ENCODE peak calls at places on chromosome 15, in four cellular contexts. F is GM12878, N is K562, I is HepG2. D is an unnamed sample.

GRCh38 chr15:78750566-78750965 is 60.7 kb downstream of the ADAMTS7 start:
- DNase-seq in F (no peak), N (no peak), I (no peak), D (no peak)

GRCh38 chr15:39179980-39180379 is 400.9 kb upstream of the THBS1 start:
- DNase-seq in F (no peak), N (no peak), I (no peak), D (no peak)

GRCh38 chr15:43541785-43542184 is 24.4 kb downstream of the MAP1A start:
- DNase-seq in F (no peak), N (no peak), I (no peak), D (no peak)

GRCh38 chr15:66986951-66987350 is 78.5 kb upstream of the SMAD3 start:
- DNase-seq in F (no peak), N (peak), I (no peak), D (peak)

GRCh38 chr15:73809728-73810501 is 56.8 kb upstream of the INSYN1 start:
- DNase-seq in F (no peak), N (no peak), I (no peak), D (no peak)

GRCh38 chr15:75036269-75036668 is 12.9 kb downstream of the PPCDC start:
- DNase-seq in F (no peak), N (peak), I (no peak), D (no peak)

GRCh38 chr15:95152741-95153140 is 921.4 kb downstream of the MCTP2 start:
- DNase-seq in F (no peak), N (no peak), I (no peak), D (no peak)

GRCh38 chr15:83404143-83404542 is 43.0 kb upstream of the SH3GL3 start:
- DNase-seq in F (no peak), N (no peak), I (no peak), D (no peak)

GRCh38 chr15:45186771-45187577 is 792 bp downstream of the SHF start:
- DNase-seq in F (no peak), N (no peak), I (peak), D (no peak)

GRCh38 chr15:53530762-53531161 is 228.7 kb downstream of the WDR72 start:
- DNase-seq in F (no peak), N (no peak), I (no peak), D (no peak)

GRCh38 chr15:49315543-49315942 is 107.5 kb upstream of the FGF7 start:
- DNase-seq in F (no peak), N (no peak), I (no peak), D (no peak)
- TF ChIP-seq FOXM1 in F (no peak), N (no peak), I (no peak), D (no peak)

DNA sequence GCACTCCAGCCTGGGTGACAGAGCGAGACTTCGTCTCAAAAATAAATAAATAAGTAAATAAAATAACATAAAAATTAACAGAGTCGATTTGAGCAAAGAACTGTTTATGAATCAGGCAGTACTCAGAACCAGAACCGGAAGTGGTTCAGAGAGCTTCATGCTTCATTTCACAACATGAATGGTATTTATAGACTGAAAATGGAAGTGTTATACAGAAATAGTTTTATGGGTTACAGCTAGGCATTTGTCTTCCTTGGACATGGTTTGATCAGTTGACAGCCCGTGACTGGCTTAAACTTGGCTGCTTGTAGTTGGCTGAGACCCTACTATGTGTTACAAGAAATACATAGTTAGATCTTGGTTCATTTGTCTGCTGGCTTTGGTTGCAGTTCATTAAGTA is 216.0 kb upstream of the MCTP2 start:
- DNase-seq in F (no peak), N (no peak), I (no peak), D (no peak)
- TF ChIP-seq BHLHE40 in F (no peak), N (no peak), I (no peak), D (no peak)

GRCh38 chr15:63312286-63312685 is 34.9 kb downstream of the APH1B start:
- DNase-seq in F (no peak), N (no peak), I (no peak), D (no peak)
- TF ChIP-seq FOXK2 in F (no peak), N (no peak), I (no peak), D (no peak)

DNA sequence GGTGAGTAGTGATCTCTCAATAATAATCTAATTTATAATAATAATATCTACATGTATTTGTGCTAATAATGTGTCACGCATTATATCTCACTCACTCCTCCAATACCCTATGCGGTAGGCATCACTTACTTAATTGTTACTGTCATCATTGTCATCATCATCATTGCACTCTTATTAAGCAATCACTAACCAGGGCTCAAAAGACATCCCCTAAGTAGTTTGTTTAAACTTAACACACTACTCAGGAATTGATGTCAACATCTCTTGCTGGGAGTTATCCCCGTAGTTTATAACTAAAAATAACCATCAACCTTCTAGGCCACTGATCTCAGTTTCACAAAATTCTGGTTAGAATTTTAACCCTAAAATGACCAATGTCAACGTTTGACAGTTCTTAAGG is 56.8 kb upstream of the ICE2 start:
- DNase-seq in F (no peak), N (no peak), I (no peak), D (no peak)
- TF ChIP-seq FOXM1 in F (no peak), N (no peak), I (no peak), D (no peak)